ENCODE peak calls at places on chromosomes 12 and 14, in four cellular contexts. One of them, this sample, is unnamed.
A peak's percentile ranks its signal among the peaks of the same experiment; 100 is the strongest.

GRCh38 chr14:76834296-76834695 is 8.1 kb downstream of the LRRC74A start:
- DNase-seq in NCI-H2029 treated with DMSO at 0.1 percent for 48 hours: no peak
- DNase-seq in activated CD4-positive, alpha-beta T cell treated with anti-CD3 and anti-CD28 coated beads, Interleukin-2, amount 50 U/mL, for 24 hours: no peak
- DNase-seq in RPMI7951: no peak
- DNase-seq in this sample: no peak

GRCh38 chr14:82855912-82856381 is 1322.3 kb upstream of the SEL1L start:
- DNase-seq in NCI-H2029 treated with DMSO at 0.1 percent for 48 hours: no peak
- DNase-seq in RPMI7951: peak; percentile 19
- DNase-seq in activated CD4-positive, alpha-beta T cell treated with anti-CD3 and anti-CD28 coated beads, Interleukin-2, amount 50 U/mL, for 24 hours: no peak
- DNase-seq in this sample: no peak

GRCh38 chr14:67221982-67222328 is 19.3 kb upstream of the PALS1 start:
- DNase-seq in activated CD4-positive, alpha-beta T cell treated with anti-CD3 and anti-CD28 coated beads, Interleukin-2, amount 50 U/mL, for 24 hours: no peak
- DNase-seq in NCI-H2029 treated with DMSO at 0.1 percent for 48 hours: no peak
- DNase-seq in RPMI7951: no peak
- DNase-seq in this sample: no peak

GRCh38 chr14:103334644-103335603 is 887 bp downstream of the EIF5 start:
- DNase-seq in activated CD4-positive, alpha-beta T cell treated with anti-CD3 and anti-CD28 coated beads, Interleukin-2, amount 50 U/mL, for 24 hours: peak; percentile 67
- DNase-seq in NCI-H2029 treated with DMSO at 0.1 percent for 48 hours: no peak
- DNase-seq in RPMI7951: peak; percentile 68
- DNase-seq in this sample: peak; percentile 29

GRCh38 chr12:118356809-118357326 is 15.8 kb downstream of the TAOK3 start:
- DNase-seq in NCI-H2029 treated with DMSO at 0.1 percent for 48 hours: no peak
- DNase-seq in RPMI7951: peak; percentile 57
- DNase-seq in activated CD4-positive, alpha-beta T cell treated with anti-CD3 and anti-CD28 coated beads, Interleukin-2, amount 50 U/mL, for 24 hours: no peak
- DNase-seq in this sample: no peak

GRCh38 chr14:34258318-34258717 is 203.7 kb downstream of the SPTSSA start:
- DNase-seq in activated CD4-positive, alpha-beta T cell treated with anti-CD3 and anti-CD28 coated beads, Interleukin-2, amount 50 U/mL, for 24 hours: no peak
- DNase-seq in NCI-H2029 treated with DMSO at 0.1 percent for 48 hours: no peak
- DNase-seq in RPMI7951: peak; percentile 8
- DNase-seq in this sample: no peak

GRCh38 chr14:68199465-68200145 is 380.0 kb downstream of the RAD51B start:
- DNase-seq in NCI-H2029 treated with DMSO at 0.1 percent for 48 hours: no peak
- DNase-seq in activated CD4-positive, alpha-beta T cell treated with anti-CD3 and anti-CD28 coated beads, Interleukin-2, amount 50 U/mL, for 24 hours: no peak
- DNase-seq in RPMI7951: peak; percentile 30
- DNase-seq in this sample: no peak

GRCh38 chr12:56803750-56804149 is 40.6 kb downstream of the HSD17B6 start:
- DNase-seq in RPMI7951: peak; percentile 22
- DNase-seq in NCI-H2029 treated with DMSO at 0.1 percent for 48 hours: no peak
- DNase-seq in activated CD4-positive, alpha-beta T cell treated with anti-CD3 and anti-CD28 coated beads, Interleukin-2, amount 50 U/mL, for 24 hours: no peak
- DNase-seq in this sample: no peak

GRCh38 chr12:27975222-27976136 is 2.9 kb upstream of the PTHLH start:
- DNase-seq in NCI-H2029 treated with DMSO at 0.1 percent for 48 hours: no peak
- DNase-seq in activated CD4-positive, alpha-beta T cell treated with anti-CD3 and anti-CD28 coated beads, Interleukin-2, amount 50 U/mL, for 24 hours: no peak
- DNase-seq in RPMI7951: peak; percentile 63
- DNase-seq in this sample: no peak

GRCh38 chr12:39884616-39885125 is 221.2 kb downstream of the SLC2A13 start:
- DNase-seq in NCI-H2029 treated with DMSO at 0.1 percent for 48 hours: no peak
- DNase-seq in activated CD4-positive, alpha-beta T cell treated with anti-CD3 and anti-CD28 coated beads, Interleukin-2, amount 50 U/mL, for 24 hours: no peak
- DNase-seq in RPMI7951: no peak
- DNase-seq in this sample: no peak

GRCh38 chr12:89134213-89134770 is 218.0 kb downstream of the DUSP6 start:
- DNase-seq in NCI-H2029 treated with DMSO at 0.1 percent for 48 hours: peak; percentile 44
- DNase-seq in activated CD4-positive, alpha-beta T cell treated with anti-CD3 and anti-CD28 coated beads, Interleukin-2, amount 50 U/mL, for 24 hours: no peak
- DNase-seq in RPMI7951: no peak
- DNase-seq in this sample: no peak

GRCh38 chr12:126899926-126900792 is 1366.8 kb upstream of the TMEM132C start:
- DNase-seq in activated CD4-positive, alpha-beta T cell treated with anti-CD3 and anti-CD28 coated beads, Interleukin-2, amount 50 U/mL, for 24 hours: no peak
- DNase-seq in RPMI7951: no peak
- DNase-seq in NCI-H2029 treated with DMSO at 0.1 percent for 48 hours: no peak
- DNase-seq in this sample: no peak

GRCh38 chr14:78335531-78335930 is 165.4 kb downstream of the NRXN3 start:
- DNase-seq in NCI-H2029 treated with DMSO at 0.1 percent for 48 hours: no peak
- DNase-seq in RPMI7951: no peak
- DNase-seq in activated CD4-positive, alpha-beta T cell treated with anti-CD3 and anti-CD28 coated beads, Interleukin-2, amount 50 U/mL, for 24 hours: no peak
- DNase-seq in this sample: no peak

GRCh38 chr14:98957211-98958047 is 314.6 kb downstream of the BCL11B start:
- DNase-seq in NCI-H2029 treated with DMSO at 0.1 percent for 48 hours: no peak
- DNase-seq in activated CD4-positive, alpha-beta T cell treated with anti-CD3 and anti-CD28 coated beads, Interleukin-2, amount 50 U/mL, for 24 hours: no peak
- DNase-seq in RPMI7951: peak; percentile 84
- DNase-seq in this sample: no peak

GRCh38 chr14:34081576-34082136 is 130.8 kb upstream of the EGLN3 start:
- DNase-seq in NCI-H2029 treated with DMSO at 0.1 percent for 48 hours: peak; percentile 99
- DNase-seq in activated CD4-positive, alpha-beta T cell treated with anti-CD3 and anti-CD28 coated beads, Interleukin-2, amount 50 U/mL, for 24 hours: no peak
- DNase-seq in RPMI7951: peak; percentile 58
- DNase-seq in this sample: no peak

GRCh38 chr14:77347746-77348145 is 26.9 kb downstream of the GSTZ1 start:
- DNase-seq in RPMI7951: no peak
- DNase-seq in NCI-H2029 treated with DMSO at 0.1 percent for 48 hours: no peak
- DNase-seq in activated CD4-positive, alpha-beta T cell treated with anti-CD3 and anti-CD28 coated beads, Interleukin-2, amount 50 U/mL, for 24 hours: no peak
- DNase-seq in this sample: no peak

GRCh38 chr14:74941676-74942097 is 13.7 kb downstream of the PGF start:
- DNase-seq in activated CD4-positive, alpha-beta T cell treated with anti-CD3 and anti-CD28 coated beads, Interleukin-2, amount 50 U/mL, for 24 hours: peak; percentile 19
- DNase-seq in NCI-H2029 treated with DMSO at 0.1 percent for 48 hours: no peak
- DNase-seq in RPMI7951: peak; percentile 18
- DNase-seq in this sample: no peak

GRCh38 chr12:105226219-105226618 is 9.8 kb downstream of the APPL2 start:
- DNase-seq in RPMI7951: peak; percentile 89
- DNase-seq in activated CD4-positive, alpha-beta T cell treated with anti-CD3 and anti-CD28 coated beads, Interleukin-2, amount 50 U/mL, for 24 hours: no peak
- DNase-seq in NCI-H2029 treated with DMSO at 0.1 percent for 48 hours: no peak
- DNase-seq in this sample: no peak

GRCh38 chr14:99524091-99524661 is 43.0 kb downstream of the CCNK start:
- DNase-seq in RPMI7951: no peak
- DNase-seq in activated CD4-positive, alpha-beta T cell treated with anti-CD3 and anti-CD28 coated beads, Interleukin-2, amount 50 U/mL, for 24 hours: no peak
- DNase-seq in NCI-H2029 treated with DMSO at 0.1 percent for 48 hours: peak; percentile 3
- DNase-seq in this sample: no peak

GRCh38 chr12:53048780-53049401 is 974 bp upstream of the TNS2 start:
- DNase-seq in NCI-H2029 treated with DMSO at 0.1 percent for 48 hours: no peak
- DNase-seq in activated CD4-positive, alpha-beta T cell treated with anti-CD3 and anti-CD28 coated beads, Interleukin-2, amount 50 U/mL, for 24 hours: no peak
- DNase-seq in RPMI7951: peak; percentile 71
- DNase-seq in this sample: no peak

GRCh38 chr12:122960193-122960569 is 6.1 kb downstream of the ABCB9 start:
- DNase-seq in RPMI7951: no peak
- DNase-seq in activated CD4-positive, alpha-beta T cell treated with anti-CD3 and anti-CD28 coated beads, Interleukin-2, amount 50 U/mL, for 24 hours: no peak
- DNase-seq in NCI-H2029 treated with DMSO at 0.1 percent for 48 hours: no peak
- DNase-seq in this sample: no peak

GRCh38 chr12:3959799-3960560 is 86.8 kb upstream of the PARP11 start:
- DNase-seq in NCI-H2029 treated with DMSO at 0.1 percent for 48 hours: no peak
- DNase-seq in activated CD4-positive, alpha-beta T cell treated with anti-CD3 and anti-CD28 coated beads, Interleukin-2, amount 50 U/mL, for 24 hours: no peak
- DNase-seq in RPMI7951: no peak
- DNase-seq in this sample: no peak